ENCODE peak calls at places on chromosomes 11 and 22, in six cellular contexts. One of them, this sample, is unnamed.

GRCh38 chr11:47234669-47235075 is 13.9 kb downstream of the ACP2 start:
- DNase-seq in OCI-LY7: no peak
- DNase-seq in nephron progenitor cell: no peak
- DNase-seq in body of pancreas: peak; percentile 89
- DNase-seq in stomach: peak; percentile 86
- DNase-seq in WTC11: no peak
- DNase-seq in this sample: no peak

GRCh38 chr11:123561046-123561781 is 93.2 kb downstream of the SCN3B start:
- DNase-seq in OCI-LY7: no peak
- DNase-seq in nephron progenitor cell: peak; percentile 54
- DNase-seq in body of pancreas: peak; percentile 68
- DNase-seq in stomach: peak; percentile 49
- DNase-seq in WTC11: peak; percentile 49
- DNase-seq in this sample: no peak

GRCh38 chr11:1913271-1914060 is 6.0 kb upstream of the TNNT3 start:
- DNase-seq in OCI-LY7: no peak
- DNase-seq in nephron progenitor cell: no peak
- DNase-seq in body of pancreas: no peak
- DNase-seq in stomach: no peak
- DNase-seq in WTC11: no peak
- DNase-seq in this sample: no peak

GRCh38 chr22:23240639-23241389 is 60.5 kb downstream of the BCR start:
- DNase-seq in OCI-LY7: peak; percentile 30
- DNase-seq in nephron progenitor cell: no peak
- DNase-seq in body of pancreas: no peak
- DNase-seq in stomach: peak; percentile 31
- DNase-seq in WTC11: peak; percentile 62
- DNase-seq in this sample: no peak

GRCh38 chr11:128776434-128777284 is 82.8 kb downstream of the FLI1 start:
- DNase-seq in OCI-LY7: peak; percentile 62
- DNase-seq in nephron progenitor cell: peak; percentile 78
- DNase-seq in body of pancreas: peak; percentile 72
- DNase-seq in stomach: peak; percentile 49
- DNase-seq in WTC11: peak; percentile 82
- DNase-seq in this sample: peak; percentile 61

GRCh38 chr22:40036591-40037225 is 42.0 kb downstream of the FAM83F start:
- DNase-seq in OCI-LY7: peak; percentile 85
- DNase-seq in nephron progenitor cell: peak; percentile 73
- DNase-seq in body of pancreas: peak; percentile 68
- DNase-seq in stomach: peak; percentile 63
- DNase-seq in WTC11: peak; percentile 77
- DNase-seq in this sample: peak; percentile 72

GRCh38 chr11:114291847-114292680 is 4.1 kb upstream of the NNMT start:
- DNase-seq in OCI-LY7: no peak
- DNase-seq in nephron progenitor cell: no peak
- DNase-seq in body of pancreas: no peak
- DNase-seq in stomach: no peak
- DNase-seq in WTC11: no peak
- DNase-seq in this sample: no peak

GRCh38 chr11:45518096-45518852 is 147.1 kb downstream of the CHST1 start:
- DNase-seq in OCI-LY7: no peak
- DNase-seq in nephron progenitor cell: no peak
- DNase-seq in body of pancreas: no peak
- DNase-seq in stomach: no peak
- DNase-seq in WTC11: peak; percentile 82
- DNase-seq in this sample: no peak

GRCh38 chr11:124402326-124402922 is 3.6 kb upstream of the OR8B3 start:
- DNase-seq in OCI-LY7: peak; percentile 65
- DNase-seq in nephron progenitor cell: peak; percentile 61
- DNase-seq in body of pancreas: peak; percentile 73
- DNase-seq in stomach: peak; percentile 30
- DNase-seq in WTC11: peak; percentile 58
- DNase-seq in this sample: peak; percentile 57

GRCh38 chr11:125481531-125481930 is 14.5 kb downstream of the FEZ1 start:
- DNase-seq in OCI-LY7: no peak
- DNase-seq in nephron progenitor cell: no peak
- DNase-seq in body of pancreas: no peak
- DNase-seq in stomach: no peak
- DNase-seq in WTC11: no peak
- DNase-seq in this sample: no peak

GRCh38 chr11:7436657-7437056 is 48.6 kb upstream of the OLFML1 start:
- DNase-seq in OCI-LY7: peak; percentile 89
- DNase-seq in nephron progenitor cell: no peak
- DNase-seq in body of pancreas: no peak
- DNase-seq in stomach: no peak
- DNase-seq in WTC11: no peak
- DNase-seq in this sample: peak; percentile 54

GRCh38 chr11:12587333-12587997 is 86.8 kb upstream of the TEAD1 start:
- DNase-seq in OCI-LY7: no peak
- DNase-seq in nephron progenitor cell: peak; percentile 8
- DNase-seq in body of pancreas: no peak
- DNase-seq in stomach: no peak
- DNase-seq in WTC11: no peak
- DNase-seq in this sample: no peak

GRCh38 chr22:50537765-50538164 is 7.9 kb upstream of the KLHDC7B start:
- DNase-seq in OCI-LY7: no peak
- DNase-seq in nephron progenitor cell: no peak
- DNase-seq in body of pancreas: no peak
- DNase-seq in stomach: no peak
- DNase-seq in WTC11: no peak
- DNase-seq in this sample: no peak

GRCh38 chr11:44775366-44776356 is 48.9 kb downstream of the TSPAN18 start:
- DNase-seq in OCI-LY7: peak; percentile 51
- DNase-seq in nephron progenitor cell: peak; percentile 57
- DNase-seq in body of pancreas: peak; percentile 71
- DNase-seq in stomach: peak; percentile 64
- DNase-seq in WTC11: peak; percentile 78
- DNase-seq in this sample: peak; percentile 69

GRCh38 chr11:47606731-47607130 is 12.5 kb upstream of the C1QTNF4 start:
- DNase-seq in OCI-LY7: peak; percentile 81
- DNase-seq in nephron progenitor cell: peak; percentile 33
- DNase-seq in body of pancreas: no peak
- DNase-seq in stomach: no peak
- DNase-seq in WTC11: no peak
- DNase-seq in this sample: no peak

GRCh38 chr11:74018331-74019005 is 9.6 kb upstream of the UCP3 start:
- DNase-seq in OCI-LY7: no peak
- DNase-seq in nephron progenitor cell: no peak
- DNase-seq in body of pancreas: peak; percentile 94
- DNase-seq in stomach: peak; percentile 97
- DNase-seq in WTC11: no peak
- DNase-seq in this sample: no peak

GRCh38 chr22:40182231-40182835 is 4.6 kb downstream of the TNRC6B start:
- DNase-seq in OCI-LY7: no peak
- DNase-seq in nephron progenitor cell: no peak
- DNase-seq in body of pancreas: no peak
- DNase-seq in stomach: no peak
- DNase-seq in WTC11: no peak
- DNase-seq in this sample: no peak

GRCh38 chr11:94283678-94284077 is 20.7 kb upstream of the IZUMO1R start:
- DNase-seq in OCI-LY7: no peak
- DNase-seq in nephron progenitor cell: no peak
- DNase-seq in body of pancreas: no peak
- DNase-seq in stomach: no peak
- DNase-seq in WTC11: no peak
- DNase-seq in this sample: no peak

GRCh38 chr11:11263238-11264030 is 89.6 kb downstream of the CSNK2A3 start:
- DNase-seq in OCI-LY7: no peak
- DNase-seq in nephron progenitor cell: peak; percentile 61
- DNase-seq in body of pancreas: peak; percentile 19
- DNase-seq in stomach: no peak
- DNase-seq in WTC11: no peak
- DNase-seq in this sample: no peak

GRCh38 chr11:80651004-80651403 is 1210.2 kb upstream of the TENM4 start:
- DNase-seq in OCI-LY7: no peak
- DNase-seq in nephron progenitor cell: no peak
- DNase-seq in body of pancreas: no peak
- DNase-seq in stomach: no peak
- DNase-seq in WTC11: no peak
- DNase-seq in this sample: no peak

GRCh38 chr11:68798221-68798813 is 43.4 kb downstream of the CPT1A start:
- DNase-seq in OCI-LY7: peak; percentile 37
- DNase-seq in nephron progenitor cell: peak; percentile 74
- DNase-seq in body of pancreas: peak; percentile 31
- DNase-seq in stomach: no peak
- DNase-seq in WTC11: peak; percentile 81
- DNase-seq in this sample: peak; percentile 61

GRCh38 chr11:68796779-68797178 is 44.9 kb downstream of the CPT1A start:
- DNase-seq in OCI-LY7: no peak
- DNase-seq in nephron progenitor cell: no peak
- DNase-seq in body of pancreas: no peak
- DNase-seq in stomach: no peak
- DNase-seq in WTC11: no peak
- DNase-seq in this sample: no peak

GRCh38 chr11:68792400-68792955 is 41.2 kb upstream of the TESMIN start:
- DNase-seq in OCI-LY7: no peak
- DNase-seq in nephron progenitor cell: no peak
- DNase-seq in body of pancreas: no peak
- DNase-seq in stomach: no peak
- DNase-seq in WTC11: no peak
- DNase-seq in this sample: no peak
- TF ChIP-seq CTCF in OCI-LY7: no peak
- TF ChIP-seq CTCF in nephron progenitor cell: no peak
- TF ChIP-seq CTCF in body of pancreas: no peak
- TF ChIP-seq CTCF in stomach: no peak
- TF ChIP-seq CTCF in WTC11: no peak
- TF ChIP-seq CTCF in this sample: no peak

GRCh38 chr22:38506118-38506962 is at the start of gene DDX17:
- DNase-seq in OCI-LY7: peak; percentile 99
- DNase-seq in nephron progenitor cell: peak; percentile 94
- DNase-seq in body of pancreas: peak; percentile 96
- DNase-seq in stomach: peak; percentile 96
- DNase-seq in WTC11: peak; percentile 91
- DNase-seq in this sample: peak; percentile 91
- TF ChIP-seq CTCF in OCI-LY7: no peak
- TF ChIP-seq CTCF in nephron progenitor cell: no peak
- TF ChIP-seq CTCF in body of pancreas: no peak
- TF ChIP-seq CTCF in stomach: no peak
- TF ChIP-seq CTCF in WTC11: no peak
- TF ChIP-seq CTCF in this sample: no peak

GRCh38 chr22:17159504-17159951 is 451 bp upstream of the HDHD5 start:
- DNase-seq in OCI-LY7: no peak
- DNase-seq in nephron progenitor cell: no peak
- DNase-seq in body of pancreas: peak; percentile 58
- DNase-seq in stomach: peak; percentile 62
- DNase-seq in WTC11: no peak
- DNase-seq in this sample: peak; percentile 48

GRCh38 chr22:17162731-17163130 is 3.7 kb upstream of the HDHD5 start:
- DNase-seq in OCI-LY7: no peak
- DNase-seq in nephron progenitor cell: no peak
- DNase-seq in body of pancreas: no peak
- DNase-seq in stomach: no peak
- DNase-seq in WTC11: no peak
- DNase-seq in this sample: no peak

GRCh38 chr22:17167486-17167885 is 8.4 kb upstream of the HDHD5 start:
- DNase-seq in OCI-LY7: no peak
- DNase-seq in nephron progenitor cell: no peak
- DNase-seq in body of pancreas: peak; percentile 66
- DNase-seq in stomach: peak; percentile 70
- DNase-seq in WTC11: no peak
- DNase-seq in this sample: no peak

GRCh38 chr22:17161991-17162390 is 2.9 kb upstream of the HDHD5 start:
- DNase-seq in OCI-LY7: no peak
- DNase-seq in nephron progenitor cell: no peak
- DNase-seq in body of pancreas: no peak
- DNase-seq in stomach: no peak
- DNase-seq in WTC11: no peak
- DNase-seq in this sample: no peak

GRCh38 chr22:17164392-17165024 is 5.4 kb upstream of the HDHD5 start:
- DNase-seq in OCI-LY7: no peak
- DNase-seq in nephron progenitor cell: no peak
- DNase-seq in body of pancreas: no peak
- DNase-seq in stomach: no peak
- DNase-seq in WTC11: peak; percentile 21
- DNase-seq in this sample: no peak
- TF ChIP-seq CTCF in OCI-LY7: peak; percentile 46
- TF ChIP-seq CTCF in nephron progenitor cell: peak; percentile 21
- TF ChIP-seq CTCF in body of pancreas: no peak
- TF ChIP-seq CTCF in stomach: no peak
- TF ChIP-seq CTCF in WTC11: peak; percentile 44
- TF ChIP-seq CTCF in this sample: no peak

GRCh38 chr22:32106930-32107329 is 52.2 kb downstream of the C22orf42 start:
- DNase-seq in OCI-LY7: peak; percentile 4
- DNase-seq in nephron progenitor cell: peak; percentile 72
- DNase-seq in body of pancreas: no peak
- DNase-seq in stomach: no peak
- DNase-seq in WTC11: peak; percentile 68
- DNase-seq in this sample: no peak

GRCh38 chr22:32100711-32101110 is 57.6 kb downstream of the SLC5A1 start:
- DNase-seq in OCI-LY7: no peak
- DNase-seq in nephron progenitor cell: no peak
- DNase-seq in body of pancreas: no peak
- DNase-seq in stomach: no peak
- DNase-seq in WTC11: no peak
- DNase-seq in this sample: no peak

DNA sequence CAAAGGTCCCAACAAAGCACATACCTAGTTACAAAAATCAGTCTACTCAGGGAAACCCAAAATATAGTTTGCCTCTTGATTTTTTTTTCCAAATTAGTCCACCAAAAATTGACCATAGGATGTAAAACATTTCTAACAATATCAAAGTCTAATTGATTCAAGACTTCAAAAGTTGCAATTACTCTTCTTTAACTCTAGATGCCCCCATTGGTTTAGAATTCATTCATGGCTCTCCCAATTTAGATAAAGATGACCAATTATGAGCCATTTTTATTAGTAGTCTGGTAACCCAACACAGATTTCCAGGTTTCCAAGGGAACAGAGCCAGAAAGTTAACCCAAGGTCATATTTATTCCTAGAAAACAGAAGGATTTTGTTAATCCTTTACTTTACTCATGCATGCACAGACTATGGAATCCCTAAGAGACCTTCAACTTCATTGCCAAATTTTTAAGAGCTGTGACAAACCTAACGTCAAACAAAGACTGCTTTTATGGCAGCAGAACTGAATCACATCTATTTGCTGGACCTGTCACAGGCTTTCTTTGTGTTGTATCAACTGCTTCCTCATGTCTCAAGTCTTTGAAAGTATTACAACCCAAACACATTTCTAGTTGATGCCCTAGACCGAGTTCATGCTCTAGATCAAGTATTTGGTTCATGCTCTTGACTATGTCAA is 55.3 kb downstream of the C22orf42 start:
- DNase-seq in OCI-LY7: peak; percentile 11
- DNase-seq in nephron progenitor cell: no peak
- DNase-seq in body of pancreas: no peak
- DNase-seq in stomach: no peak
- DNase-seq in WTC11: no peak
- DNase-seq in this sample: no peak
- TF ChIP-seq CTCF in OCI-LY7: peak; percentile 76
- TF ChIP-seq CTCF in nephron progenitor cell: no peak
- TF ChIP-seq CTCF in body of pancreas: peak; percentile 29
- TF ChIP-seq CTCF in stomach: no peak
- TF ChIP-seq CTCF in WTC11: no peak
- TF ChIP-seq CTCF in this sample: peak; percentile 15

This sample was measured in GM10248.